ENCODE peak calls at places on chromosomes 3 and 15, in eight cellular contexts. A is left ventricle myocardium inferior; X is T47D; Q is HepG2; H is M059J; Y is effector memory CD4-positive, alpha-beta T cell; C is lower lobe of right lung; G is IMR-90. L is an unnamed sample.

GRCh38 chr3:179166561-179167201 is 18.5 kb downstream of the PIK3CA start:
- DNase-seq in G (no peak), C (no peak), X (no peak), A (no peak), H (no peak), Y (no peak), Q (no peak), L (no peak)

GRCh38 chr15:52653451-52653964 is 25.7 kb downstream of the ATOSA start:
- DNase-seq in X (peak), G (peak), H (peak), Y (no peak), Q (no peak), A (no peak), C (no peak), L (peak)

GRCh38 chr3:59341441-59341840 is 291.6 kb upstream of the CFAP20DC start:
- DNase-seq in X (no peak), A (no peak), C (no peak), G (no peak), H (no peak), Q (no peak), Y (no peak), L (no peak)

GRCh38 chr15:93265046-93265658 is 176.1 kb upstream of the RGMA start:
- DNase-seq in C (no peak), G (no peak), H (peak), Y (no peak), Q (peak), X (no peak), A (no peak), L (peak)

GRCh38 chr15:100187677-100188076 is 154.1 kb downstream of the ADAMTS17 start:
- DNase-seq in Q (no peak), G (no peak), X (no peak), Y (no peak), A (no peak), H (no peak), C (no peak), L (no peak)

GRCh38 chr15:59501531-59502113 is 63.6 kb downstream of the FAM81A start:
- DNase-seq in Q (peak), H (peak), C (no peak), Y (no peak), G (peak), X (peak), A (no peak), L (peak)

GRCh38 chr15:73959012-73959581 is 32.8 kb downstream of the LOXL1 start:
- DNase-seq in H (peak), G (no peak), X (no peak), Y (no peak), A (no peak), Q (no peak), C (no peak), L (peak)

GRCh38 chr15:25250011-25250596 is 188.7 kb downstream of the UBE3A start:
- DNase-seq in X (no peak), Q (no peak), Y (no peak), A (peak), H (no peak), G (no peak), C (peak), L (no peak)

GRCh38 chr3:100210777-100211145 is 50.0 kb upstream of the TBC1D23 start:
- DNase-seq in A (no peak), H (peak), G (peak), Q (no peak), C (no peak), Y (no peak), X (no peak), L (peak)

GRCh38 chr3:110296885-110297284 is 774.7 kb upstream of the NECTIN3 start:
- DNase-seq in C (peak), Q (no peak), A (no peak), Y (no peak), G (peak), H (peak), X (no peak), L (no peak)

GRCh38 chr15:78130466-78131294 is 565 bp downstream of the CIB2 start:
- DNase-seq in Q (no peak), C (peak), Y (no peak), H (no peak), A (no peak), X (no peak), G (no peak), L (no peak)